ENCODE peak calls at places on chromosomes 5 and 9, in four cellular contexts. L, G, H and I are unnamed samples.

GRCh38 chr5:73433982-73434342 is 14.6 kb downstream of the FOXD1 start:
- DNase-seq in L (no peak), G (no peak), H (no peak), I (no peak)

GRCh38 chr9:38063363-38063707 is 5.7 kb downstream of the SHB start:
- DNase-seq in L (no peak), G (no peak), H (no peak), I (no peak)

GRCh38 chr9:91156451-91157234 is 205.1 kb downstream of the AUH start:
- DNase-seq in L (no peak), G (no peak), H (no peak), I (no peak)

GRCh38 chr5:759111-759741 is 25.3 kb downstream of the ZDHHC11B start:
- DNase-seq in L (no peak), G (peak), H (peak), I (peak)

GRCh38 chr5:140734354-140734753 is 34.1 kb downstream of the ZMAT2 start:
- DNase-seq in L (peak), G (no peak), H (peak), I (no peak)

GRCh38 chr9:130336027-130336595 is 70.6 kb downstream of the HMCN2 start:
- DNase-seq in L (no peak), G (no peak), H (no peak), I (no peak)

GRCh38 chr9:5263568-5264218 is 32.5 kb downstream of the INSL4 start:
- DNase-seq in L (no peak), G (no peak), H (no peak), I (no peak)

GRCh38 chr9:132541051-132541450 is 41.4 kb upstream of the BARHL1 start:
- DNase-seq in L (no peak), G (no peak), H (no peak), I (no peak)

GRCh38 chr9:121217609-121218292 is 16.1 kb upstream of the RAB14 start:
- DNase-seq in L (no peak), G (no peak), H (no peak), I (no peak)

GRCh38 chr5:82676663-82677062 is 398.5 kb upstream of the RPS23 start:
- DNase-seq in L (no peak), G (no peak), H (no peak), I (no peak)

GRCh38 chr9:655875-656274 is 185.6 kb upstream of the DMRT1 start:
- DNase-seq in L (peak), G (peak), H (no peak), I (no peak)

GRCh38 chr5:2658421-2658820 is 93.1 kb downstream of the IRX2 start:
- DNase-seq in L (no peak), G (no peak), H (no peak), I (no peak)

GRCh38 chr9:33159760-33160127 is 7.4 kb downstream of the B4GALT1 start:
- DNase-seq in L (peak), G (no peak), H (peak), I (no peak)

GRCh38 chr9:91119147-91119546 is 242.6 kb downstream of the AUH start:
- DNase-seq in L (no peak), G (no peak), H (no peak), I (no peak)

GRCh38 chr5:157046041-157046440 is 12.9 kb downstream of the HAVCR1 start:
- DNase-seq in L (no peak), G (no peak), H (no peak), I (no peak)

GRCh38 chr9:34684145-34684544 is 6.9 kb downstream of the CCL19 start:
- DNase-seq in L (no peak), G (no peak), H (no peak), I (no peak)

GRCh38 chr9:6565312-6565711 is 80.2 kb downstream of the GLDC start:
- DNase-seq in L (no peak), G (no peak), H (no peak), I (no peak)

GRCh38 chr9:114521846-114522245 is 16.6 kb upstream of the WHRN start:
- DNase-seq in L (no peak), G (no peak), H (no peak), I (no peak)

GRCh38 chr5:139185589-139185988 is 12.6 kb downstream of the SIL1 start:
- DNase-seq in L (no peak), G (no peak), H (no peak), I (no peak)

GRCh38 chr9:96218821-96219614 is 83.0 kb downstream of the HSD17B3 start:
- DNase-seq in L (no peak), G (peak), H (peak), I (peak)

GRCh38 chr5:181120311-181120710 is 10.7 kb downstream of the OR2V1 start:
- DNase-seq in L (no peak), G (no peak), H (no peak), I (no peak)

GRCh38 chr5:979100-979817 is 29.3 kb upstream of the NKD2 start:
- DNase-seq in L (no peak), G (no peak), H (no peak), I (no peak)

GRCh38 chr5:14595189-14595588 is 13.6 kb downstream of the OTULINL start:
- DNase-seq in L (no peak), G (no peak), H (peak), I (no peak)

GRCh38 chr5:43973318-43973717 is 370.3 kb downstream of the NNT start:
- DNase-seq in L (no peak), G (no peak), H (no peak), I (no peak)

GRCh38 chr9:111662851-111663823 is 1.7 kb downstream of the GNG10 start:
- DNase-seq in L (no peak), G (no peak), H (no peak), I (no peak)

GRCh38 chr5:39517800-39518199 is 93.0 kb upstream of the DAB2 start:
- DNase-seq in L (no peak), G (no peak), H (no peak), I (no peak)

GRCh38 chr5:31661257-31661656 is 22.3 kb downstream of the PDZD2 start:
- DNase-seq in L (no peak), G (no peak), H (no peak), I (no peak)

GRCh38 chr9:73152445-73152844 is 780 bp downstream of the ANXA1 start:
- DNase-seq in L (no peak), G (no peak), H (no peak), I (no peak)

GRCh38 chr9:100756217-100756616 is 178.3 kb downstream of the CAVIN4 start:
- DNase-seq in L (no peak), G (no peak), H (no peak), I (no peak)

GRCh38 chr9:136759001-136759400 is 958 bp upstream of the LCN8 start:
- DNase-seq in L (no peak), G (no peak), H (no peak), I (no peak)

GRCh38 chr9:114505187-114506081 is at the start of gene WHRN:
- DNase-seq in L (peak), G (peak), H (peak), I (peak)

GRCh38 chr5:162227075-162227474 is 159.5 kb downstream of the GABRG2 start:
- DNase-seq in L (no peak), G (no peak), H (no peak), I (no peak)

GRCh38 chr9:70601000-70601929 is 186.8 kb upstream of the KLF9 start:
- DNase-seq in L (peak), G (peak), H (peak), I (peak)

GRCh38 chr9:7363777-7364477 is 435.7 kb downstream of the DMAC1 start:
- DNase-seq in L (no peak), G (no peak), H (peak), I (no peak)

GRCh38 chr9:2267171-2267740 is 252.1 kb downstream of the SMARCA2 start:
- DNase-seq in L (no peak), G (peak), H (no peak), I (no peak)

GRCh38 chr9:131608469-131609115 is 63.3 kb downstream of the PRRT1B start:
- DNase-seq in L (peak), G (peak), H (no peak), I (no peak)

GRCh38 chr9:107172979-107173347 is 110.1 kb upstream of the RAD23B start:
- DNase-seq in L (no peak), G (no peak), H (no peak), I (no peak)

GRCh38 chr5:36066540-36067210 is at the start of gene UGT3A2:
- DNase-seq in L (no peak), G (no peak), H (peak), I (no peak)

GRCh38 chr5:1762878-1763547 is 36.6 kb downstream of the MRPL36 start:
- DNase-seq in L (no peak), G (peak), H (no peak), I (peak)

DNA sequence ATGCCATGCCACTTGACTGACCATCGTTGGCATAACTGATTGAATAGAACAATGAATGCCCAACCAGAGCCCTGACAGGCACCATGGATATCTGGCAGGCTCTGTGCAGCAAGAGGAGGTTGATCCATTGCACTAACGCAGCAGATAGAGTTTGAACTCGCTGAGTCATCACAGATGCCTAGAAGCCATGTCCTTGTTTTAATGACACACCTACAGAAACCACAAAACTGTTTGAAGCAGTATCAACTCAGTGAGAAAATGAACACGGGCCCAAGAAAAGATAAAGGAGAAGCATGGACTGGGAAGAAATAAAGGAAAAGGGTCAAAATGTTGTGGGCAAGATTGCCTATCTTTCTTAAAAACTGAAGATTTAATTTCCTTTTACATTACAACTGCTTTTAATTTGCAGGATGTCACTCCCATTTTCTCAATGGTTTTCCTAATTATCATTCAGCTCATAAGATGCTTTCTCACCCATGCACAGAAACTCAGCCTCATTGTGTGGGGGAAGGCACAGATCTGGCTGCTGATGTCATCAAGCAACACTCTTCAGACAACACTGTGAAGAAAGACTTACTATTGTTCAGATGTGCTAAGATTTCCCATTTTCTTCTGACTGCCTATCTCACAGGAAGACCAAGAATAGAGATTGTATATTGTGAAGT is 129.0 kb downstream of the PIK3R1 start:
- DNase-seq in L (no peak), G (no peak), H (no peak), I (no peak)
- TF ChIP-seq EP300 in L (no peak), G (no peak), H (no peak), I (no peak)

GRCh38 chr5:179239256-179240135 is 105.8 kb downstream of the ADAMTS2 start:
- DNase-seq in L (no peak), G (no peak), H (no peak), I (peak)
- TF ChIP-seq CTCF in L (no peak), G (no peak), H (no peak), I (no peak)

GRCh38 chr5:107474724-107475489 is 195.8 kb downstream of the EFNA5 start:
- DNase-seq in L (no peak), G (no peak), H (no peak), I (no peak)

GRCh38 chr5:107478068-107478641 is 192.6 kb downstream of the EFNA5 start:
- DNase-seq in L (no peak), G (no peak), H (no peak), I (no peak)

GRCh38 chr5:107477492-107477891 is 193.2 kb downstream of the EFNA5 start:
- DNase-seq in L (no peak), G (no peak), H (no peak), I (no peak)

GRCh38 chr5:107474361-107474723 is 196.4 kb downstream of the EFNA5 start:
- DNase-seq in L (no peak), G (no peak), H (no peak), I (no peak)

DNA sequence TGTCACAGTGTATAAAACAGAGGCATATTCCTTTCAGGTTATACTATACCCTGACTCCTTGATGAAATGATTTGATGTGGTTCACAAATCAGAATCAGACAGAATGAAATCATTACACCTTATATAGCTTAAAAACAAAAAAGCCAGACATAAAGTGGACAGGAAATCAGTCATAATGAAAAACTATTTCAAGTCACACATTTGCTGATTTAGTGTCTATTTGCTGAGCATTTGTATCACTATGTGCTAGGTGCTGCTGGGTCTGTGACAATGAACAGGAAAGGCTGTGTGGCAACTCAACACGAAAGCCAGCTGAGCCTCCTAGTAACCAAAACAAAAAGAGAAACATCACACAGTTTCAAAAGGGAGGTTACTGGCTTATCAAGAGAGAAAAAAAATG is 194.0 kb downstream of the EFNA5 start:
- DNase-seq in L (no peak), G (no peak), H (no peak), I (no peak)
- TF ChIP-seq EP300 in L (no peak), G (no peak), H (no peak), I (no peak)

GRCh38 chr9:13282998-13283397 is 3.5 kb upstream of the MPDZ start:
- DNase-seq in L (no peak), G (no peak), H (no peak), I (no peak)

GRCh38 chr9:13279284-13280162 is at the start of gene MPDZ:
- DNase-seq in L (peak), G (peak), H (peak), I (peak)

GRCh38 chr9:13284011-13284410 is 4.5 kb upstream of the MPDZ start:
- DNase-seq in L (no peak), G (no peak), H (no peak), I (no peak)

GRCh38 chr9:13278368-13279246 is 885 bp downstream of the MPDZ start:
- DNase-seq in L (peak), G (peak), H (peak), I (peak)

DNA sequence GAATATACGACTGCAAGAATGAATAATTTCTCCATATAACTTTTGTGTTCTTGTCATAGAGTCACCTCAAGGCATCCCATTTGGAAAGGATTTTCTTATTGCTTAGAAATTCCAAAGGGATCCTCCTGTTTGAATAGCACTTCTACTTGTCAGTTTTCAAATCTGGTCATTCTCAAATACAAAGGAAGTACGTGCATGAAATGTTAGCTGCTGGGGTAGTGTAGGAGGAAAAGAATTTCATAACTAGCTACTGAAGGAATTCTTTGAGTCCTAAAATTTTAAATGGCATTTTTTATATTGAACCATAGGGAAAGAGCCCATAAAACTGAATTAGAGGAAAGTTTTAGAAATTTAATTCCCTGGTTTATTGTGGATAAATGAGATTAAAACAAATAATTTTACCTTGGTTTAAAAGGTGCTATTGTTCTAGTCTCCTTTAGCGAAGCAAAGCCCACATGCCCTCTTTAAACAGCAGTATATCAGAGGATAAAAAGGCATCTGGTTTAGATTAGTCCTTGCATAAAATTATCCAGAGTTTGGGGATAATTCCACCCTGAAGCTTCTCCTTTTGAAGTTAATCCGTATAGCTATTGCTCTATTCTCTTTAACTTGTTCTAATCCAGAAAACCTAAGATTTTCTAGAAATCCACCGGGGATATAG is 2.0 kb upstream of the MPDZ start:
- DNase-seq in L (no peak), G (no peak), H (peak), I (no peak)
- TF ChIP-seq CTCF in L (no peak), G (no peak), H (no peak), I (no peak)

GRCh38 chr5:143559586-143559985 is 156.1 kb upstream of the NR3C1 start:
- DNase-seq in L (no peak), G (no peak), H (no peak), I (no peak)
- TF ChIP-seq EP300 in L (no peak), G (no peak), H (no peak), I (no peak)